ENCODE peak calls at places on chromosomes 12 and 14, in seven cellular contexts. L, S, R, D, A, C and Y are unnamed samples.

GRCh38 chr12:86249856-86250255 is 6.3 kb downstream of the MGAT4C start:
- DNase-seq in R (no peak), L (no peak), S (no peak), A (no peak), D (no peak), C (no peak), Y (no peak)

GRCh38 chr12:52907092-52907810 is 2.4 kb upstream of the KRT8 start:
- DNase-seq in D (no peak), R (no peak), L (peak), C (peak), A (peak), S (no peak), Y (peak)

GRCh38 chr14:102362084-102362483 is 606 bp downstream of the CINP start:
- DNase-seq in R (no peak), C (peak), D (peak), A (no peak), S (no peak), L (no peak), Y (peak)

GRCh38 chr14:92323031-92323915 is at the start of gene SLC24A4:
- DNase-seq in D (no peak), L (no peak), R (no peak), A (no peak), S (no peak), C (peak), Y (peak)

GRCh38 chr12:69698054-69698453 is 1.0 kb downstream of the BEST3 start:
- DNase-seq in S (no peak), L (no peak), A (no peak), R (no peak), C (no peak), D (no peak), Y (no peak)

GRCh38 chr14:56857206-56857605 is 46.9 kb upstream of the OTX2 start:
- DNase-seq in C (no peak), S (no peak), R (no peak), A (no peak), L (no peak), D (no peak), Y (no peak)

GRCh38 chr14:104223101-104223809 is 84.9 kb downstream of the KIF26A start:
- DNase-seq in S (no peak), C (peak), A (no peak), D (no peak), R (no peak), L (peak), Y (no peak)

GRCh38 chr12:26746315-26746714 is 86.7 kb downstream of the ITPR2 start:
- DNase-seq in L (no peak), S (no peak), A (no peak), R (no peak), D (no peak), C (no peak), Y (no peak)

GRCh38 chr12:39931857-39932256 is 174.0 kb downstream of the SLC2A13 start:
- DNase-seq in A (no peak), D (no peak), L (no peak), S (no peak), C (no peak), R (no peak), Y (no peak)

GRCh38 chr12:1799068-1799881 is 21.1 kb upstream of the LRTM2 start:
- DNase-seq in A (no peak), R (no peak), C (peak), L (no peak), D (no peak), S (no peak), Y (no peak)

GRCh38 chr12:106994579-106995220 is 7.8 kb upstream of the MTERF2 start:
- DNase-seq in S (no peak), R (no peak), A (no peak), D (no peak), C (no peak), L (no peak), Y (peak)

GRCh38 chr12:17301544-17301943 is 695.6 kb upstream of the LMO3 start:
- DNase-seq in R (peak), S (no peak), C (no peak), A (no peak), D (no peak), L (no peak), Y (no peak)

GRCh38 chr14:31090872-31091764 is 64.9 kb upstream of the STRN3 start:
- DNase-seq in D (no peak), S (no peak), C (no peak), R (no peak), L (no peak), A (peak), Y (peak)

GRCh38 chr14:48584031-48584430 is 908.6 kb upstream of the MDGA2 start:
- DNase-seq in R (no peak), D (no peak), L (no peak), A (no peak), S (no peak), C (no peak), Y (no peak)

GRCh38 chr14:106694638-106695393 is 1168.4 kb downstream of the TMEM121 start:
- DNase-seq in L (no peak), C (peak), A (no peak), R (no peak), D (no peak), S (no peak), Y (peak)

GRCh38 chr12:98697209-98697608 is 52.1 kb downstream of the APAF1 start:
- DNase-seq in D (no peak), L (no peak), A (no peak), S (no peak), C (no peak), R (no peak), Y (no peak)

GRCh38 chr12:51449569-51450246 is 25.1 kb downstream of the SLC4A8 start:
- DNase-seq in S (no peak), A (no peak), L (no peak), R (no peak), C (no peak), D (no peak), Y (no peak)

GRCh38 chr12:124605150-124605549 is 37.7 kb upstream of the NCOR2 start:
- DNase-seq in A (no peak), C (no peak), S (no peak), L (peak), R (no peak), D (no peak), Y (no peak)

GRCh38 chr14:56243110-56243509 is 124.9 kb downstream of the PELI2 start:
- DNase-seq in R (no peak), C (no peak), A (no peak), L (no peak), S (no peak), D (no peak), Y (no peak)

GRCh38 chr12:24561882-24562760 is 386.8 kb downstream of the BCAT1 start:
- DNase-seq in C (peak), R (no peak), A (no peak), L (peak), D (no peak), S (no peak), Y (peak)

GRCh38 chr12:89154743-89155530 is 197.4 kb downstream of the DUSP6 start:
- DNase-seq in L (no peak), A (no peak), C (no peak), D (no peak), R (no peak), S (no peak), Y (no peak)

GRCh38 chr14:100621806-100622205 is 34.6 kb upstream of the BEGAIN start:
- DNase-seq in S (peak), A (no peak), D (no peak), C (peak), R (no peak), L (peak), Y (no peak)

GRCh38 chr12:86193931-86194330 is 62.3 kb downstream of the MGAT4C start:
- DNase-seq in C (no peak), L (no peak), S (no peak), A (no peak), D (no peak), R (no peak), Y (no peak)

GRCh38 chr12:12022306-12022931 is 48.3 kb upstream of the BCL2L14 start:
- DNase-seq in S (no peak), R (no peak), D (no peak), L (no peak), C (no peak), A (no peak), Y (no peak)

GRCh38 chr12:93572712-93573551 is 457 bp downstream of the SOCS2 start:
- DNase-seq in A (no peak), C (peak), R (no peak), D (no peak), L (peak), S (no peak), Y (no peak)

GRCh38 chr12:46160081-46160980 is 108.5 kb downstream of the SLC38A1 start:
- DNase-seq in A (no peak), R (no peak), S (no peak), D (no peak), C (peak), L (no peak), Y (peak)

GRCh38 chr12:104201238-104202001 is 14.2 kb upstream of the TXNRD1 start:
- DNase-seq in D (peak), C (peak), A (peak), R (no peak), S (peak), L (peak), Y (no peak)

GRCh38 chr12:108914031-108914630 is 34.2 kb downstream of the DAO start:
- DNase-seq in C (no peak), R (no peak), A (no peak), D (no peak), S (no peak), L (no peak), Y (no peak)

GRCh38 chr14:53979747-53980642 is 23.4 kb upstream of the BMP4 start:
- DNase-seq in C (no peak), S (no peak), D (no peak), L (no peak), A (peak), R (peak), Y (no peak)

GRCh38 chr14:65310568-65310967 is 102.0 kb upstream of the FUT8 start:
- DNase-seq in A (no peak), C (no peak), R (no peak), L (no peak), D (no peak), S (no peak), Y (no peak)

GRCh38 chr14:35565896-35566464 is 32.0 kb downstream of the INSM2 start:
- DNase-seq in D (no peak), S (no peak), A (no peak), L (no peak), R (no peak), C (no peak), Y (no peak)

GRCh38 chr12:6745751-6746525 is 7.0 kb downstream of the MLF2 start:
- DNase-seq in C (no peak), S (no peak), D (no peak), R (no peak), A (no peak), L (no peak), Y (no peak)

GRCh38 chr14:100285021-100285912 is 21.0 kb downstream of the SLC25A29 start:
- DNase-seq in S (no peak), L (peak), A (peak), C (peak), R (no peak), D (no peak), Y (peak)

GRCh38 chr14:65361920-65362319 is 50.6 kb upstream of the FUT8 start:
- DNase-seq in C (no peak), D (no peak), R (no peak), A (no peak), L (no peak), S (no peak), Y (no peak)

GRCh38 chr12:74105434-74105833 is 432.2 kb upstream of the ATXN7L3B start:
- DNase-seq in L (no peak), A (no peak), D (no peak), R (no peak), S (no peak), C (no peak), Y (no peak)

GRCh38 chr12:112325648-112326207 is 56.5 kb downstream of the HECTD4 start:
- DNase-seq in D (no peak), S (no peak), R (no peak), C (no peak), L (no peak), A (no peak), Y (no peak)

DNA sequence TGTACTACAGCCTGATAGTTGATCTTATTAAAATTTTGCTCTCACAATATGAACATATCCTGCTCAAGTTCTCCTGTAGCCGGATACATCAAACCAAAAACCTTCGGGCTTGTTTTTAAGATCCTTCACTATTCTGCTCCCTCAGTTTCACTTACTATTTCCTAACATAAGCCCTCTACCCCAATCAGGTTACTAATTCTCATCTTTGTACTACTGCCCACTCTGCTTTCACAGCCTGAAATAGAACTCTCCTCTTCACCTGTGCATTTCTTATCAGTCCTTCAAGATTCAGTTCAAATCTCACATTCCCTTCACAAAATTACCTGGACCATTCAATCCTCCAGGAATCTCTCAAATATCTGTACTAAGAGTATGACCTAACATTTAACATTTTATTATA is 14.2 kb downstream of the PAWR start:
- DNase-seq in S (no peak), R (no peak), A (no peak), D (no peak), L (no peak), C (no peak), Y (no peak)
- TF ChIP-seq JUND in S (no peak), R (no peak), A (no peak), D (no peak), L (no peak), C (no peak), Y (no peak)

GRCh38 chr12:21657336-21658077 is at the start of gene LDHB:
- DNase-seq in S (peak), D (peak), R (peak), C (peak), A (no peak), L (peak), Y (no peak)

GRCh38 chr12:21651821-21652220 is 5.8 kb downstream of the LDHB start:
- DNase-seq in A (no peak), R (no peak), D (no peak), S (no peak), C (no peak), L (no peak), Y (no peak)

GRCh38 chr12:21659383-21659782 is 1.7 kb upstream of the LDHB start:
- DNase-seq in A (no peak), D (no peak), C (no peak), L (peak), S (peak), R (no peak), Y (no peak)

GRCh38 chr12:21655594-21655993 is 2.0 kb downstream of the LDHB start:
- DNase-seq in C (no peak), L (no peak), S (no peak), R (no peak), D (no peak), A (no peak), Y (no peak)

DNA sequence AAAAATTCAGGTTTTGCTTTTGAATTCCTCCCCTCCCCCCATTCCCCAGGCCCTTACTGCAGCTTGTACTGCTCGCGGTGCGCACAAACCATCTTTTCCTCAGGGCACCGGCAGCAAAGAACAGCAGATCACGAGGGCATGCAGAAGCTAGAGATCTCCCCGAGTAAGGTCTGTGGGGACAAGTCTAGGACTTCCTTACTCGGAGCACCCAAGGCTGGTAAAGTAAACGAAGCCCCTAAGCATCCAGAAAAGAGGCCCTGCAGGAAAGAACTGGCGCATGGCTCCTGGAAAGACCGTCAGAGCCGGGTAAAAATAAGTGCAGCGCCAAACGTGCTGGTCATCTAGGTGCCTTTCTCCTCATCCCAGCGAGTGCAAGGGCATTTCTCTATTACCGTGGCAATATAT is 709 bp downstream of the LDHB start:
- DNase-seq in R (no peak), L (peak), A (no peak), D (no peak), S (peak), C (peak), Y (no peak)
- TF ChIP-seq JUND in R (no peak), L (no peak), A (no peak), D (no peak), S (no peak), C (no peak), Y (no peak)

GRCh38 chr12:10851243-10851858 is 2.1 kb upstream of the PRR4 start:
- DNase-seq in A (no peak), C (no peak), D (no peak), S (no peak), R (no peak), L (no peak), Y (no peak)

GRCh38 chr12:10849425-10849878 is at the start of gene PRR4:
- DNase-seq in L (no peak), R (no peak), C (no peak), A (no peak), D (no peak), S (no peak), Y (no peak)

GRCh38 chr12:10855807-10856206 is 6.5 kb upstream of the PRR4 start:
- DNase-seq in D (no peak), L (no peak), C (no peak), S (no peak), A (no peak), R (no peak), Y (no peak)

GRCh38 chr12:10853746-10854145 is 4.5 kb upstream of the PRR4 start:
- DNase-seq in D (no peak), C (no peak), L (no peak), R (no peak), A (no peak), S (no peak), Y (no peak)
- TF ChIP-seq JUND in D (no peak), C (no peak), L (no peak), R (no peak), A (no peak), S (no peak), Y (no peak)

DNA sequence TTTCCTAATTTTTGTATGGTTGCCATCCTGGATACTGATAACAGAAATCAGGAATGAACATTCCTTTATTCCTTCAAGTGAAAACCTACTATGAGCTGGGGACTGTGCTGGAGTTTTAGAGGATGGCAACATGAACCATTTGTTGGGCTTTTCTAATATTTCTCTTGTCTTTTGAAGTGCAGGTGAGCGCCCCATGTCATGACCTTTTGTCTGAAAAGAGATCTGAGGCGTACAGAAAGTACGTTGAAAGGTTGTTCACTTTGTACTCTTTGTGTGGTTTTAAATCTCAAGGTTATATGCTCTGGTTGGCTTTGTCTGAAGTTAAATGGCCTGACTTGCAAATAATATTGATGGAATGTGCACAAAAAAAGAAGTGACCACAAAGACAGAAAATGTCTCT is 79.0 kb downstream of the GAS2L3 start:
- DNase-seq in A (peak), C (no peak), R (no peak), L (no peak), S (no peak), D (no peak), Y (no peak)
- TF ChIP-seq JUND in A (no peak), C (no peak), R (no peak), L (no peak), S (no peak), D (no peak), Y (no peak)

GRCh38 chr12:57109207-57110160 is 1.7 kb downstream of the STAT6 start:
- DNase-seq in A (no peak), R (no peak), S (no peak), D (no peak), L (peak), C (peak), Y (no peak)
- TF ChIP-seq JUND in A (no peak), R (no peak), S (no peak), D (no peak), L (no peak), C (no peak), Y (no peak)

GRCh38 chr12:19245656-19246055 is 116.1 kb downstream of the PLEKHA5 start:
- DNase-seq in R (no peak), A (no peak), L (no peak), C (no peak), D (no peak), S (no peak), Y (no peak)
- TF ChIP-seq JUND in R (no peak), A (no peak), L (no peak), C (no peak), D (no peak), S (no peak), Y (no peak)

GRCh38 chr14:72708708-72709475 is 185.0 kb downstream of the DPF3 start:
- DNase-seq in R (no peak), D (no peak), C (no peak), S (peak), A (no peak), L (no peak), Y (no peak)
- TF ChIP-seq JUND in R (no peak), D (no peak), C (no peak), S (peak), A (no peak), L (peak), Y (no peak)